ENCODE peak calls at places on chromosomes 3 and 15, in ten cellular contexts. One of them, this sample, is unnamed.

GRCh38 chr3:71498053-71498452 is 85.5 kb downstream of the FOXP1 start:
- DNase-seq in trophoblast cell: peak
- DNase-seq in cardiac muscle cell: no peak
- DNase-seq in dorsolateral prefrontal cortex: peak
- DNase-seq in left ventricle myocardium inferior: no peak
- DNase-seq in lower lobe of right lung: no peak
- DNase-seq in PC-3: no peak
- DNase-seq in hepatocyte: peak
- DNase-seq in iPS DF 6.9: no peak
- DNase-seq in OCI-LY7: no peak
- DNase-seq in this sample: no peak

GRCh38 chr15:97210277-97210676 is 750.2 kb upstream of the ARRDC4 start:
- DNase-seq in trophoblast cell: no peak
- DNase-seq in cardiac muscle cell: no peak
- DNase-seq in dorsolateral prefrontal cortex: no peak
- DNase-seq in left ventricle myocardium inferior: no peak
- DNase-seq in lower lobe of right lung: no peak
- DNase-seq in PC-3: no peak
- DNase-seq in hepatocyte: no peak
- DNase-seq in iPS DF 6.9: no peak
- DNase-seq in OCI-LY7: no peak
- DNase-seq in this sample: no peak

GRCh38 chr3:58647661-58648141 is 18.9 kb downstream of the FAM3D start:
- DNase-seq in trophoblast cell: no peak
- DNase-seq in cardiac muscle cell: no peak
- DNase-seq in dorsolateral prefrontal cortex: no peak
- DNase-seq in left ventricle myocardium inferior: no peak
- DNase-seq in lower lobe of right lung: no peak
- DNase-seq in PC-3: peak
- DNase-seq in hepatocyte: no peak
- DNase-seq in iPS DF 6.9: no peak
- DNase-seq in OCI-LY7: no peak
- DNase-seq in this sample: no peak

GRCh38 chr15:67331676-67332075 is 77.1 kb downstream of the IQCH start:
- DNase-seq in trophoblast cell: no peak
- DNase-seq in cardiac muscle cell: peak
- DNase-seq in dorsolateral prefrontal cortex: no peak
- DNase-seq in left ventricle myocardium inferior: peak
- DNase-seq in lower lobe of right lung: no peak
- DNase-seq in PC-3: no peak
- DNase-seq in hepatocyte: no peak
- DNase-seq in iPS DF 6.9: no peak
- DNase-seq in OCI-LY7: no peak
- DNase-seq in this sample: no peak

GRCh38 chr3:66142079-66142478 is 78.7 kb upstream of the SLC25A26 start:
- DNase-seq in trophoblast cell: no peak
- DNase-seq in cardiac muscle cell: no peak
- DNase-seq in dorsolateral prefrontal cortex: no peak
- DNase-seq in left ventricle myocardium inferior: no peak
- DNase-seq in lower lobe of right lung: no peak
- DNase-seq in PC-3: no peak
- DNase-seq in hepatocyte: no peak
- DNase-seq in iPS DF 6.9: no peak
- DNase-seq in OCI-LY7: no peak
- DNase-seq in this sample: no peak

GRCh38 chr3:144114767-144115166 is 143.1 kb downstream of the DIPK2A start:
- DNase-seq in trophoblast cell: no peak
- DNase-seq in cardiac muscle cell: peak
- DNase-seq in dorsolateral prefrontal cortex: no peak
- DNase-seq in left ventricle myocardium inferior: no peak
- DNase-seq in lower lobe of right lung: no peak
- DNase-seq in PC-3: peak
- DNase-seq in hepatocyte: no peak
- DNase-seq in iPS DF 6.9: no peak
- DNase-seq in OCI-LY7: no peak
- DNase-seq in this sample: no peak

GRCh38 chr3:131242201-131242600 is 139.4 kb upstream of the NUDT16 start:
- DNase-seq in trophoblast cell: no peak
- DNase-seq in cardiac muscle cell: no peak
- DNase-seq in dorsolateral prefrontal cortex: no peak
- DNase-seq in left ventricle myocardium inferior: no peak
- DNase-seq in lower lobe of right lung: no peak
- DNase-seq in PC-3: no peak
- DNase-seq in hepatocyte: no peak
- DNase-seq in iPS DF 6.9: no peak
- DNase-seq in OCI-LY7: no peak
- DNase-seq in this sample: no peak

GRCh38 chr15:31440754-31441298 is 114.2 kb downstream of the KLF13 start:
- DNase-seq in trophoblast cell: peak
- DNase-seq in cardiac muscle cell: peak
- DNase-seq in dorsolateral prefrontal cortex: peak
- DNase-seq in left ventricle myocardium inferior: peak
- DNase-seq in lower lobe of right lung: peak
- DNase-seq in PC-3: no peak
- DNase-seq in hepatocyte: peak
- DNase-seq in iPS DF 6.9: no peak
- DNase-seq in OCI-LY7: no peak
- DNase-seq in this sample: no peak

GRCh38 chr3:155185623-155186022 is 105.5 kb downstream of the MME start:
- DNase-seq in trophoblast cell: no peak
- DNase-seq in cardiac muscle cell: no peak
- DNase-seq in dorsolateral prefrontal cortex: no peak
- DNase-seq in left ventricle myocardium inferior: no peak
- DNase-seq in lower lobe of right lung: no peak
- DNase-seq in PC-3: peak
- DNase-seq in hepatocyte: no peak
- DNase-seq in iPS DF 6.9: no peak
- DNase-seq in OCI-LY7: no peak
- DNase-seq in this sample: no peak

GRCh38 chr15:27328616-27329015 is 357.6 kb downstream of the GABRG3 start:
- DNase-seq in trophoblast cell: no peak
- DNase-seq in cardiac muscle cell: no peak
- DNase-seq in dorsolateral prefrontal cortex: no peak
- DNase-seq in left ventricle myocardium inferior: no peak
- DNase-seq in lower lobe of right lung: no peak
- DNase-seq in PC-3: no peak
- DNase-seq in hepatocyte: no peak
- DNase-seq in iPS DF 6.9: no peak
- DNase-seq in OCI-LY7: no peak
- DNase-seq in this sample: no peak

GRCh38 chr3:183697610-183698317 is at the start of gene YEATS2:
- DNase-seq in trophoblast cell: peak
- DNase-seq in cardiac muscle cell: peak
- DNase-seq in dorsolateral prefrontal cortex: peak
- DNase-seq in left ventricle myocardium inferior: peak
- DNase-seq in lower lobe of right lung: peak
- DNase-seq in PC-3: peak
- DNase-seq in hepatocyte: peak
- DNase-seq in iPS DF 6.9: no peak
- DNase-seq in OCI-LY7: peak
- DNase-seq in this sample: peak

GRCh38 chr3:183698318-183698731 is 728 bp downstream of the YEATS2 start:
- DNase-seq in trophoblast cell: no peak
- DNase-seq in cardiac muscle cell: peak
- DNase-seq in dorsolateral prefrontal cortex: peak
- DNase-seq in left ventricle myocardium inferior: peak
- DNase-seq in lower lobe of right lung: no peak
- DNase-seq in PC-3: peak
- DNase-seq in hepatocyte: peak
- DNase-seq in iPS DF 6.9: no peak
- DNase-seq in OCI-LY7: peak
- DNase-seq in this sample: peak

GRCh38 chr3:183698760-183699159 is 1.2 kb downstream of the YEATS2 start:
- DNase-seq in trophoblast cell: no peak
- DNase-seq in cardiac muscle cell: peak
- DNase-seq in dorsolateral prefrontal cortex: peak
- DNase-seq in left ventricle myocardium inferior: no peak
- DNase-seq in lower lobe of right lung: no peak
- DNase-seq in PC-3: peak
- DNase-seq in hepatocyte: peak
- DNase-seq in iPS DF 6.9: no peak
- DNase-seq in OCI-LY7: peak
- DNase-seq in this sample: peak

GRCh38 chr3:183695569-183696364 is 1.8 kb upstream of the YEATS2 start:
- DNase-seq in trophoblast cell: peak
- DNase-seq in cardiac muscle cell: no peak
- DNase-seq in dorsolateral prefrontal cortex: no peak
- DNase-seq in left ventricle myocardium inferior: no peak
- DNase-seq in lower lobe of right lung: no peak
- DNase-seq in PC-3: no peak
- DNase-seq in hepatocyte: no peak
- DNase-seq in iPS DF 6.9: no peak
- DNase-seq in OCI-LY7: no peak
- DNase-seq in this sample: no peak

GRCh38 chr3:183697123-183697609 is 431 bp upstream of the YEATS2 start:
- DNase-seq in trophoblast cell: no peak
- DNase-seq in cardiac muscle cell: no peak
- DNase-seq in dorsolateral prefrontal cortex: no peak
- DNase-seq in left ventricle myocardium inferior: no peak
- DNase-seq in lower lobe of right lung: no peak
- DNase-seq in PC-3: no peak
- DNase-seq in hepatocyte: no peak
- DNase-seq in iPS DF 6.9: no peak
- DNase-seq in OCI-LY7: no peak
- DNase-seq in this sample: no peak
- H3K27ac ChIP-seq in trophoblast cell: no peak
- H3K27ac ChIP-seq in cardiac muscle cell: no peak
- H3K27ac ChIP-seq in dorsolateral prefrontal cortex: peak
- H3K27ac ChIP-seq in left ventricle myocardium inferior: peak
- H3K27ac ChIP-seq in lower lobe of right lung: peak
- H3K27ac ChIP-seq in PC-3: no peak
- H3K27ac ChIP-seq in hepatocyte: peak
- H3K27ac ChIP-seq in iPS DF 6.9: no peak
- H3K27ac ChIP-seq in OCI-LY7: peak
- H3K27ac ChIP-seq in this sample: peak

GRCh38 chr15:50108446-50108845 is 10.6 kb downstream of the ATP8B4 start:
- DNase-seq in trophoblast cell: no peak
- DNase-seq in cardiac muscle cell: no peak
- DNase-seq in dorsolateral prefrontal cortex: no peak
- DNase-seq in left ventricle myocardium inferior: no peak
- DNase-seq in lower lobe of right lung: no peak
- DNase-seq in PC-3: no peak
- DNase-seq in hepatocyte: no peak
- DNase-seq in iPS DF 6.9: no peak
- DNase-seq in OCI-LY7: no peak
- DNase-seq in this sample: no peak
- H3K27ac ChIP-seq in trophoblast cell: no peak
- H3K27ac ChIP-seq in cardiac muscle cell: no peak
- H3K27ac ChIP-seq in dorsolateral prefrontal cortex: peak
- H3K27ac ChIP-seq in left ventricle myocardium inferior: peak
- H3K27ac ChIP-seq in lower lobe of right lung: peak
- H3K27ac ChIP-seq in PC-3: no peak
- H3K27ac ChIP-seq in hepatocyte: no peak
- H3K27ac ChIP-seq in iPS DF 6.9: no peak
- H3K27ac ChIP-seq in OCI-LY7: no peak
- H3K27ac ChIP-seq in this sample: peak

GRCh38 chr15:40381818-40382529 is 547 bp upstream of the KNSTRN start:
- DNase-seq in trophoblast cell: no peak
- DNase-seq in cardiac muscle cell: no peak
- DNase-seq in dorsolateral prefrontal cortex: no peak
- DNase-seq in left ventricle myocardium inferior: no peak
- DNase-seq in lower lobe of right lung: no peak
- DNase-seq in PC-3: no peak
- DNase-seq in hepatocyte: no peak
- DNase-seq in iPS DF 6.9: no peak
- DNase-seq in OCI-LY7: no peak
- DNase-seq in this sample: no peak

GRCh38 chr15:40380636-40381035 is 1.9 kb upstream of the KNSTRN start:
- DNase-seq in trophoblast cell: no peak
- DNase-seq in cardiac muscle cell: no peak
- DNase-seq in dorsolateral prefrontal cortex: no peak
- DNase-seq in left ventricle myocardium inferior: no peak
- DNase-seq in lower lobe of right lung: no peak
- DNase-seq in PC-3: no peak
- DNase-seq in hepatocyte: no peak
- DNase-seq in iPS DF 6.9: no peak
- DNase-seq in OCI-LY7: no peak
- DNase-seq in this sample: no peak

GRCh38 chr15:40377606-40378005 is 4.9 kb upstream of the KNSTRN start:
- DNase-seq in trophoblast cell: no peak
- DNase-seq in cardiac muscle cell: no peak
- DNase-seq in dorsolateral prefrontal cortex: no peak
- DNase-seq in left ventricle myocardium inferior: no peak
- DNase-seq in lower lobe of right lung: no peak
- DNase-seq in PC-3: no peak
- DNase-seq in hepatocyte: no peak
- DNase-seq in iPS DF 6.9: no peak
- DNase-seq in OCI-LY7: no peak
- DNase-seq in this sample: no peak

GRCh38 chr15:40379853-40380252 is 2.7 kb upstream of the KNSTRN start:
- DNase-seq in trophoblast cell: peak
- DNase-seq in cardiac muscle cell: no peak
- DNase-seq in dorsolateral prefrontal cortex: no peak
- DNase-seq in left ventricle myocardium inferior: peak
- DNase-seq in lower lobe of right lung: peak
- DNase-seq in PC-3: peak
- DNase-seq in hepatocyte: peak
- DNase-seq in iPS DF 6.9: no peak
- DNase-seq in OCI-LY7: no peak
- DNase-seq in this sample: peak

DNA sequence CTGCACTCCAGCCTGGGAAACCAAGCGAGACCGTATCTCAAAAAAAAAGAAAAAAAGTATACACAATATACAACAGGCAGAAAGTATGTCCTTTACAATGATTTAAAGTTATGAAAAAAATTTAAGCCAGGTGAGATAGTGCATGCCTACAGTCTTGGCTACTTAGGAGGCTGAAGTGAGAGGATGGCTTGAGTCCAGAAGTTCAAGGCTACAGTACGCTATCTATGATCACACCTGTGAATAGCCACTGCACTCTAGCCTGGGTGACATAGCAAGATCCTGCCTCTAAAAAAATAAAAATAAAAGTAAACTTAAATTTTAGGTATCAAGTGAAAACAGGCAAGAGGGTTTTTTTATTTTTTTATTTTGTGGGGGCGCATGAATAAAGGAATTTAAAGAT is 3.1 kb upstream of the KNSTRN start:
- DNase-seq in trophoblast cell: peak
- DNase-seq in cardiac muscle cell: no peak
- DNase-seq in dorsolateral prefrontal cortex: no peak
- DNase-seq in left ventricle myocardium inferior: no peak
- DNase-seq in lower lobe of right lung: no peak
- DNase-seq in PC-3: no peak
- DNase-seq in hepatocyte: no peak
- DNase-seq in iPS DF 6.9: no peak
- DNase-seq in OCI-LY7: no peak
- DNase-seq in this sample: no peak
- H3K27ac ChIP-seq in trophoblast cell: no peak
- H3K27ac ChIP-seq in cardiac muscle cell: no peak
- H3K27ac ChIP-seq in dorsolateral prefrontal cortex: no peak
- H3K27ac ChIP-seq in left ventricle myocardium inferior: peak
- H3K27ac ChIP-seq in lower lobe of right lung: no peak
- H3K27ac ChIP-seq in PC-3: peak
- H3K27ac ChIP-seq in hepatocyte: no peak
- H3K27ac ChIP-seq in iPS DF 6.9: no peak
- H3K27ac ChIP-seq in OCI-LY7: no peak
- H3K27ac ChIP-seq in this sample: no peak

GRCh38 chr3:46883252-46884185 is 6.0 kb downstream of the PTH1R start:
- DNase-seq in trophoblast cell: no peak
- DNase-seq in cardiac muscle cell: peak
- DNase-seq in dorsolateral prefrontal cortex: no peak
- DNase-seq in left ventricle myocardium inferior: no peak
- DNase-seq in lower lobe of right lung: no peak
- DNase-seq in PC-3: no peak
- DNase-seq in hepatocyte: peak
- DNase-seq in iPS DF 6.9: no peak
- DNase-seq in OCI-LY7: no peak
- DNase-seq in this sample: no peak
- H3K27ac ChIP-seq in trophoblast cell: no peak
- H3K27ac ChIP-seq in cardiac muscle cell: peak
- H3K27ac ChIP-seq in dorsolateral prefrontal cortex: no peak
- H3K27ac ChIP-seq in left ventricle myocardium inferior: peak
- H3K27ac ChIP-seq in lower lobe of right lung: peak
- H3K27ac ChIP-seq in PC-3: no peak
- H3K27ac ChIP-seq in hepatocyte: peak
- H3K27ac ChIP-seq in iPS DF 6.9: no peak
- H3K27ac ChIP-seq in OCI-LY7: no peak
- H3K27ac ChIP-seq in this sample: no peak